ENCODE peak calls at places on chromosomes 1 and 21, in four cellular contexts. X is adipocyte, W is left lung, N is astrocyte of the spinal cord. E is an unnamed sample.

GRCh38 chr1:12275370-12275769 is 45.5 kb downstream of the VPS13D start:
- DNase-seq in N (peak; percentile 29), W (no peak), X (peak; percentile 76), E (peak; percentile 54)

GRCh38 chr21:26515257-26515656 is 57.8 kb downstream of the CYYR1 start:
- DNase-seq in W (no peak), X (no peak), N (no peak), E (no peak)

GRCh38 chr1:113325039-113325438 is 65.3 kb upstream of the MAGI3 start:
- DNase-seq in N (peak; percentile 3), W (no peak), X (no peak), E (no peak)

GRCh38 chr1:24535021-24535424 is 20.9 kb upstream of the NCMAP start:
- DNase-seq in W (no peak), N (no peak), X (no peak), E (no peak)

GRCh38 chr1:87436534-87436933 is 107.9 kb downstream of the LMO4 start:
- DNase-seq in X (no peak), W (no peak), N (no peak), E (no peak)

GRCh38 chr21:37582613-37583012 is 216.0 kb downstream of the DYRK1A start:
- DNase-seq in W (no peak), N (peak; percentile 73), X (peak; percentile 81), E (no peak)

GRCh38 chr1:32128479-32128878 is 20.6 kb downstream of the KPNA6 start:
- DNase-seq in X (no peak), N (no peak), W (no peak), E (no peak)

GRCh38 chr1:11842154-11843041 is 5.2 kb downstream of the NPPA start:
- DNase-seq in X (peak; percentile 3), W (no peak), N (peak; percentile 5), E (peak; percentile 66)

GRCh38 chr1:39892611-39893595 is 8.8 kb downstream of the MYCL start:
- DNase-seq in N (peak; percentile 78), W (no peak), X (peak; percentile 71), E (no peak)

GRCh38 chr1:85612704-85613361 is 32.3 kb downstream of the CCN1 start:
- DNase-seq in X (peak; percentile 82), W (no peak), N (peak; percentile 89), E (no peak)

GRCh38 chr1:218886472-218886871 is 287.2 kb upstream of the LYPLAL1 start:
- DNase-seq in N (peak; percentile 63), W (no peak), X (peak; percentile 11), E (no peak)

GRCh38 chr1:153534933-153535663 is 693 bp downstream of the S100A6 start:
- DNase-seq in W (peak; percentile 89), X (peak; percentile 63), N (peak; percentile 34), E (peak; percentile 85)

GRCh38 chr1:53526451-53527101 is 67.4 kb downstream of the DMRTB1 start:
- DNase-seq in W (no peak), N (peak; percentile 76), X (peak; percentile 95), E (peak; percentile 57)

GRCh38 chr1:28163496-28164120 is 12.9 kb downstream of the PTAFR start:
- DNase-seq in X (no peak), W (no peak), N (peak; percentile 16), E (no peak)

GRCh38 chr1:202029171-202029665 is 18.8 kb downstream of the ELF3 start:
- DNase-seq in N (peak; percentile 81), W (no peak), X (peak; percentile 86), E (no peak)

GRCh38 chr1:150973258-150973825 is 1.3 kb downstream of the CERS2 start:
- DNase-seq in X (peak; percentile 45), N (no peak), W (no peak), E (peak; percentile 52)

GRCh38 chr1:11967028-11967547 is 13.2 kb upstream of the MFN2 start:
- DNase-seq in W (no peak), N (peak; percentile 27), X (no peak), E (no peak)

GRCh38 chr1:43933386-43934278 is at the start of gene ARTN:
- DNase-seq in N (no peak), W (peak; percentile 82), X (peak; percentile 54), E (no peak)

GRCh38 chr1:76868154-76868882 is 1.0 kb downstream of the ST6GALNAC5 start:
- DNase-seq in X (peak; percentile 75), N (peak; percentile 43), W (peak; percentile 83), E (peak; percentile 47)

GRCh38 chr1:97668945-97669344 is 251.9 kb downstream of the DPYD start:
- DNase-seq in N (peak; percentile 38), W (no peak), X (peak; percentile 27), E (no peak)

GRCh38 chr1:221272940-221273339 is 393.7 kb downstream of the HLX start:
- DNase-seq in W (no peak), X (peak; percentile 9), N (no peak), E (no peak)

GRCh38 chr1:25565188-25565591 is 21.8 kb downstream of the LDLRAP1 start:
- DNase-seq in N (peak; percentile 40), W (no peak), X (no peak), E (no peak)

GRCh38 chr1:9426291-9426711 is 113.0 kb upstream of the SLC25A33 start:
- DNase-seq in N (no peak), W (no peak), X (no peak), E (no peak)

GRCh38 chr1:245587435-245588105 is 432.8 kb downstream of the KIF26B start:
- DNase-seq in W (no peak), X (peak; percentile 25), N (no peak), E (no peak)

GRCh38 chr1:37752583-37753471 is 12.1 kb downstream of the EPHA10 start:
- DNase-seq in W (peak; percentile 84), X (peak; percentile 30), N (no peak), E (no peak)

GRCh38 chr1:96313216-96313615 is 408.4 kb upstream of the PTBP2 start:
- DNase-seq in W (no peak), X (peak; percentile 78), N (peak; percentile 91), E (no peak)

GRCh38 chr1:67713071-67713806 is 28.2 kb downstream of the GADD45A start:
- DNase-seq in X (peak; percentile 71), W (no peak), N (peak; percentile 91), E (no peak)

GRCh38 chr1:36525166-36525565 is 42.5 kb upstream of the CSF3R start:
- DNase-seq in N (no peak), X (no peak), W (no peak), E (no peak)

GRCh38 chr21:15422761-15423160 is 307.0 kb upstream of the USP25 start:
- DNase-seq in X (no peak), W (no peak), N (peak; percentile 92), E (no peak)

GRCh38 chr1:185257947-185258203 is 59.2 kb downstream of the IVNS1ABP start:
- DNase-seq in W (no peak), X (peak; percentile 41), N (peak; percentile 21), E (no peak)

GRCh38 chr1:185262151-185262550 is 54.9 kb downstream of the IVNS1ABP start:
- DNase-seq in W (no peak), N (no peak), X (no peak), E (no peak)

GRCh38 chr1:185263292-185263691 is 53.8 kb downstream of the IVNS1ABP start:
- DNase-seq in X (no peak), W (no peak), N (no peak), E (no peak)

GRCh38 chr1:185263780-185264179 is 53.3 kb downstream of the IVNS1ABP start:
- DNase-seq in W (no peak), N (no peak), X (no peak), E (no peak)

GRCh38 chr1:185260611-185261010 is 56.4 kb downstream of the IVNS1ABP start:
- DNase-seq in W (no peak), N (no peak), X (no peak), E (no peak)
- H3K4me3 ChIP-seq in W (no peak overlapping the region), N (no peak overlapping the region), X (no peak overlapping the region), E (no peak overlapping the region)

GRCh38 chr21:42525228-42525604 is 11.6 kb downstream of the SLC37A1 start:
- DNase-seq in W (no peak), N (no peak), X (peak; percentile 14), E (no peak)
- H3K4me3 ChIP-seq in W (no peak overlapping the region), N (no peak overlapping the region), X (peak overlapping the region; percentile 43), E (peak overlapping the region; percentile 27)

GRCh38 chr1:214474467-214474866 is 76.9 kb downstream of the PTPN14 start:
- DNase-seq in W (no peak), X (no peak), N (no peak), E (no peak)

GRCh38 chr1:214475746-214476145 is 75.7 kb downstream of the PTPN14 start:
- DNase-seq in X (no peak), N (no peak), W (no peak), E (no peak)

GRCh38 chr1:214475331-214475730 is 76.1 kb downstream of the PTPN14 start:
- DNase-seq in W (no peak), N (no peak), X (no peak), E (no peak)

GRCh38 chr1:214476229-214476957 is 75.0 kb downstream of the PTPN14 start:
- DNase-seq in W (no peak), N (peak; percentile 48), X (no peak), E (no peak)

DNA sequence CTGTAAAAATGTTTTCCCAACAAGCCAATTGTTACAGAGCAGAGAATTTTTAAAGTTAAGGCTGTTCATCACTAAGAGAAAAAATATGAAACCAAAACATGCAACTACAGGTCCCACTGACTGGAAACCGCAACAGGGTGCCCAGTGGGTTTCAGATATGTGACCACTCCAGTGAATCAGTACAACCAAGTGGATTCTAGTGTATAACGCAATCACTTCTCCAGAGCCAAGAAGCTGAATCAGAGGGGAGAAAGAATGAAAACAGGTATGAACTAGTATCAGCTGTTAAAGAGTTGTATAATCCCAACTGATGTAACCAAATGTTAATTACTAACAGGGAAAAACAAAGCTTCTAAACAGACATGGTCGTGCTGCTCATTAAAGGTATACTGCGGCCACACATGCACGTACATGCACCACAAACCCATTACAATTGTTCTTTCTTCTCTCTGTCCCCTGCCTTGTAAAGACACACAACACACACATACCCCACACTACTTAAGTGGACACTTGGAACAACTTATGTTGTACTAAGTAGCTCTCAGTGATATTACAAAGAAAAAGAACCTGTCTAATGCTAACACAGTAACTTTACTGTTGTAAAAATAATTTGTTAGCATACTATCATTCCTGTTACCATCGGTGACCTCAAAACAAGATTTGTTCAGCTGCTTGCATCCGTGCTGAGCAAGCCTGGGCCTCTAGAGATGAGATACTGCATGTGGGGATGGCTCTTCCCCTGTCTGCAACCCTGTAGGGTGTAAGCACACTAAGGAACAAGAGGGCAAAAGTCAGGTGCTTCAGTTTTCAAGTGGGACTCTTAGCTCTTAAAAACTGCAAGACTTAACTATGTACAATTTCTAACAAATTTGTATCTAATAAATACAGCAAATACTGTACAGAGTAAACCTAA is 74.2 kb downstream of the PTPN14 start:
- DNase-seq in W (no peak), N (peak; percentile 95), X (peak; percentile 56), E (no peak)
- H3K4me3 ChIP-seq in W (no peak overlapping the region), N (no peak overlapping the region), X (no peak overlapping the region), E (no peak overlapping the region)

DNA sequence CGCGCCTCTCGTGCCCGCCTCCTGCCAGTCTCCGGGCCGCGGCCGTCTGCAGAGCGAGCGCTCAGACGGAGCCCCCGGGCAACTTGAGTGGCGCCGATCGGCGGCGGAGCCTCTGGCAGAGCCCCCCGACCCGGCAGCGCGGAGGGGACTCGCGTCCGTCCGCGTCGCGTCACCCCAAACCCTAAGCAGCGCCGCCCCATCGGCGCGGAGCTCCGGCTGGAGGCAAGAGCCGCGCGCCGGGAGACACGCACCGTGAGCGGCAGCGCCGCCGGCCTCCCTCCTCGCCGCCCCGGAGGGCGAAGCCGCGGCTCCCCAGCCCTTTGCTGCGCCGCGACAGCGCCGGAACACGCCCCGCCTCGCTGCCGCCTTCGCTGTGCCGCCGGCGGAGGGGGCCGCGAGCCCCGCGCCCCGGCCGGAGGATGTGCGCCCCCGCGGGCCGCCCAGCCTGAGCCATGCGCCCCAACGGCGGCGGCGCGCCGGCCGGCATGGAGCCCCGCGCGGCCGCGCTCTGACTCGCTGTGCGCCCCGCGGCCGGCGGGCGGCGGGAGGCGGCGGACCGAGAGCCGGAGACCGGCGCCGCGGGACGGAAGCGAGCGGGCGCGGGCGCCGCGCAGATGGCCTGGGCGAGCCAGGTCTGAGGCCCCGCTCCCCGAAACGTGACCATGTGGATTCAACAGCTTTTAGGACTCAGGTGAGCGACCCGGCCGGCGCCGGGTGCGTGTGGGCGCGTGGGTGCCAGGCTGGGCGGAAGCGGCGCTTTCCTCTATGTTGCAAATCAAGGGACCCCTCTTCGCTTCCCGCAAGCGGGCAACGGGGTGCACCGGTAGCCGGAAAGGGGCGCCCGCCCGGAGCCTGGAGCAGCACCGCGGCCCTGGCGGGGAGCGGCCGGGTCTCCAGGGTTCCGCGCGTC is 610 bp downstream of the AJAP1 start:
- DNase-seq in X (no peak), N (no peak), W (no peak), E (no peak)
- H3K4me3 ChIP-seq in X (no peak overlapping the region), N (no peak overlapping the region), W (no peak overlapping the region), E (peak overlapping the region; percentile 31)